ENCODE peak calls at places on chromosome 5, in six cellular contexts. One of them, this sample, is unnamed.

GRCh38 chr5:115419794-115420585 is 123.5 kb upstream of the CCDC112 start:
- DNase-seq in CD4-positive, alpha-beta memory T cell: no peak
- DNase-seq in cardiac muscle cell: no peak
- DNase-seq in heart right ventricle: no peak
- DNase-seq in pancreas: no peak
- DNase-seq in uterus: no peak
- DNase-seq in this sample: no peak

GRCh38 chr5:34735436-34736426 is 79.6 kb downstream of the RAI14 start:
- DNase-seq in CD4-positive, alpha-beta memory T cell: no peak
- DNase-seq in cardiac muscle cell: no peak
- DNase-seq in heart right ventricle: no peak
- DNase-seq in pancreas: no peak
- DNase-seq in uterus: no peak
- DNase-seq in this sample: no peak

GRCh38 chr5:74643160-74643562 is 2.6 kb upstream of the ENC1 start:
- DNase-seq in CD4-positive, alpha-beta memory T cell: no peak
- DNase-seq in cardiac muscle cell: no peak
- DNase-seq in heart right ventricle: peak; percentile 32
- DNase-seq in pancreas: no peak
- DNase-seq in uterus: no peak
- DNase-seq in this sample: no peak

GRCh38 chr5:172931001-172931536 is 28.2 kb upstream of the RPL26L1 start:
- DNase-seq in CD4-positive, alpha-beta memory T cell: no peak
- DNase-seq in cardiac muscle cell: no peak
- DNase-seq in heart right ventricle: no peak
- DNase-seq in pancreas: no peak
- DNase-seq in uterus: no peak
- DNase-seq in this sample: no peak

GRCh38 chr5:32264954-32265572 is 47.7 kb downstream of the MTMR12 start:
- DNase-seq in CD4-positive, alpha-beta memory T cell: no peak
- DNase-seq in cardiac muscle cell: no peak
- DNase-seq in heart right ventricle: no peak
- DNase-seq in pancreas: no peak
- DNase-seq in uterus: no peak
- DNase-seq in this sample: no peak

GRCh38 chr5:107771926-107772325 is 101.2 kb upstream of the EFNA5 start:
- DNase-seq in CD4-positive, alpha-beta memory T cell: no peak
- DNase-seq in cardiac muscle cell: no peak
- DNase-seq in heart right ventricle: no peak
- DNase-seq in pancreas: no peak
- DNase-seq in uterus: no peak
- DNase-seq in this sample: no peak

GRCh38 chr5:58318468-58318867 is 141.4 kb downstream of the PLK2 start:
- DNase-seq in CD4-positive, alpha-beta memory T cell: no peak
- DNase-seq in cardiac muscle cell: no peak
- DNase-seq in heart right ventricle: no peak
- DNase-seq in pancreas: no peak
- DNase-seq in uterus: no peak
- DNase-seq in this sample: no peak

GRCh38 chr5:72107874-72108199 is 562 bp downstream of the MAP1B start:
- DNase-seq in CD4-positive, alpha-beta memory T cell: no peak
- DNase-seq in cardiac muscle cell: peak; percentile 43
- DNase-seq in heart right ventricle: peak; percentile 14
- DNase-seq in pancreas: no peak
- DNase-seq in uterus: no peak
- DNase-seq in this sample: no peak

GRCh38 chr5:117788596-117788995 is 1199.8 kb downstream of the DTWD2 start:
- DNase-seq in CD4-positive, alpha-beta memory T cell: no peak
- DNase-seq in cardiac muscle cell: no peak
- DNase-seq in heart right ventricle: no peak
- DNase-seq in pancreas: no peak
- DNase-seq in uterus: no peak
- DNase-seq in this sample: no peak

GRCh38 chr5:57784106-57784505 is 301.5 kb upstream of the ACTBL2 start:
- DNase-seq in CD4-positive, alpha-beta memory T cell: no peak
- DNase-seq in cardiac muscle cell: no peak
- DNase-seq in heart right ventricle: no peak
- DNase-seq in pancreas: no peak
- DNase-seq in uterus: no peak
- DNase-seq in this sample: no peak

GRCh38 chr5:65832603-65833228 is 93.7 kb upstream of the ERBIN start:
- DNase-seq in CD4-positive, alpha-beta memory T cell: no peak
- DNase-seq in cardiac muscle cell: no peak
- DNase-seq in heart right ventricle: no peak
- DNase-seq in pancreas: no peak
- DNase-seq in uterus: no peak
- DNase-seq in this sample: no peak

GRCh38 chr5:177552839-177553455 is 1.4 kb downstream of the FAM193B start:
- DNase-seq in CD4-positive, alpha-beta memory T cell: no peak
- DNase-seq in cardiac muscle cell: no peak
- DNase-seq in heart right ventricle: no peak
- DNase-seq in pancreas: no peak
- DNase-seq in uterus: no peak
- DNase-seq in this sample: no peak

GRCh38 chr5:124210106-124210918 is 536.1 kb downstream of the ZNF608 start:
- DNase-seq in CD4-positive, alpha-beta memory T cell: no peak
- DNase-seq in cardiac muscle cell: no peak
- DNase-seq in heart right ventricle: no peak
- DNase-seq in pancreas: no peak
- DNase-seq in uterus: no peak
- DNase-seq in this sample: no peak

GRCh38 chr5:113394658-113395057 is 40.1 kb downstream of the TSSK1B start:
- DNase-seq in CD4-positive, alpha-beta memory T cell: no peak
- DNase-seq in cardiac muscle cell: no peak
- DNase-seq in heart right ventricle: no peak
- DNase-seq in pancreas: no peak
- DNase-seq in uterus: no peak
- DNase-seq in this sample: no peak

GRCh38 chr5:14672082-14672481 is 7.6 kb downstream of the OTULIN start:
- DNase-seq in CD4-positive, alpha-beta memory T cell: no peak
- DNase-seq in cardiac muscle cell: no peak
- DNase-seq in heart right ventricle: no peak
- DNase-seq in pancreas: no peak
- DNase-seq in uterus: no peak
- DNase-seq in this sample: no peak

GRCh38 chr5:14675309-14675708 is 10.8 kb downstream of the OTULIN start:
- DNase-seq in CD4-positive, alpha-beta memory T cell: no peak
- DNase-seq in cardiac muscle cell: no peak
- DNase-seq in heart right ventricle: no peak
- DNase-seq in pancreas: no peak
- DNase-seq in uterus: no peak
- DNase-seq in this sample: no peak

GRCh38 chr5:14671414-14671813 is 6.9 kb downstream of the OTULIN start:
- DNase-seq in CD4-positive, alpha-beta memory T cell: peak; percentile 21
- DNase-seq in cardiac muscle cell: no peak
- DNase-seq in heart right ventricle: no peak
- DNase-seq in pancreas: no peak
- DNase-seq in uterus: no peak
- DNase-seq in this sample: no peak

GRCh38 chr5:14673443-14673842 is 8.9 kb downstream of the OTULIN start:
- DNase-seq in CD4-positive, alpha-beta memory T cell: no peak
- DNase-seq in cardiac muscle cell: no peak
- DNase-seq in heart right ventricle: no peak
- DNase-seq in pancreas: no peak
- DNase-seq in uterus: no peak
- DNase-seq in this sample: no peak

GRCh38 chr5:14672508-14673394 is 8.2 kb downstream of the OTULIN start:
- DNase-seq in CD4-positive, alpha-beta memory T cell: no peak
- DNase-seq in cardiac muscle cell: no peak
- DNase-seq in heart right ventricle: no peak
- DNase-seq in pancreas: no peak
- DNase-seq in uterus: no peak
- DNase-seq in this sample: no peak
- H3K36me3 ChIP-seq in CD4-positive, alpha-beta memory T cell: no peaks in the 10 kb centered on the region
- H3K36me3 ChIP-seq in cardiac muscle cell: no peaks in the 10 kb centered on the region
- H3K36me3 ChIP-seq in heart right ventricle: no peaks in the 10 kb centered on the region
- H3K36me3 ChIP-seq in pancreas: no peaks in the 10 kb centered on the region
- H3K36me3 ChIP-seq in uterus: no peaks in the 10 kb centered on the region
- H3K36me3 ChIP-seq in this sample: no peaks in the 10 kb centered on the region

GRCh38 chr5:174721522-174722432 is 2.6 kb upstream of the MSX2 start:
- DNase-seq in CD4-positive, alpha-beta memory T cell: no peak
- DNase-seq in cardiac muscle cell: no peak
- DNase-seq in heart right ventricle: no peak
- DNase-seq in pancreas: no peak
- DNase-seq in uterus: no peak
- DNase-seq in this sample: no peak
- H3K4me1 ChIP-seq in CD4-positive, alpha-beta memory T cell: peaks cover 12% of the 10 kb centered on the region
- H3K4me1 ChIP-seq in cardiac muscle cell: peaks cover 60% of the 10 kb centered on the region
- H3K4me1 ChIP-seq in heart right ventricle: peaks cover 5% of the 10 kb centered on the region
- H3K4me1 ChIP-seq in pancreas: no peaks in the 10 kb centered on the region
- H3K4me1 ChIP-seq in uterus: no peaks in the 10 kb centered on the region
- H3K4me1 ChIP-seq in this sample: no peaks in the 10 kb centered on the region

GRCh38 chr5:78641060-78641474 is 7.5 kb downstream of the LHFPL2 start:
- DNase-seq in CD4-positive, alpha-beta memory T cell: no peak
- DNase-seq in cardiac muscle cell: no peak
- DNase-seq in heart right ventricle: no peak
- DNase-seq in pancreas: no peak
- DNase-seq in uterus: no peak
- DNase-seq in this sample: no peak

GRCh38 chr5:78638973-78639669 is 9.5 kb downstream of the LHFPL2 start:
- DNase-seq in CD4-positive, alpha-beta memory T cell: no peak
- DNase-seq in cardiac muscle cell: no peak
- DNase-seq in heart right ventricle: no peak
- DNase-seq in pancreas: no peak
- DNase-seq in uterus: no peak
- DNase-seq in this sample: no peak

GRCh38 chr5:78642701-78643100 is 5.9 kb downstream of the LHFPL2 start:
- DNase-seq in CD4-positive, alpha-beta memory T cell: no peak
- DNase-seq in cardiac muscle cell: no peak
- DNase-seq in heart right ventricle: no peak
- DNase-seq in pancreas: no peak
- DNase-seq in uterus: no peak
- DNase-seq in this sample: no peak

GRCh38 chr5:78639811-78640210 is 8.8 kb downstream of the LHFPL2 start:
- DNase-seq in CD4-positive, alpha-beta memory T cell: no peak
- DNase-seq in cardiac muscle cell: no peak
- DNase-seq in heart right ventricle: no peak
- DNase-seq in pancreas: no peak
- DNase-seq in uterus: no peak
- DNase-seq in this sample: no peak

GRCh38 chr5:78640622-78641021 is 8.0 kb downstream of the LHFPL2 start:
- DNase-seq in CD4-positive, alpha-beta memory T cell: no peak
- DNase-seq in cardiac muscle cell: no peak
- DNase-seq in heart right ventricle: no peak
- DNase-seq in pancreas: no peak
- DNase-seq in uterus: no peak
- DNase-seq in this sample: no peak
- H3K36me3 ChIP-seq in CD4-positive, alpha-beta memory T cell: no peaks in the 10 kb centered on the region
- H3K36me3 ChIP-seq in cardiac muscle cell: no peaks in the 10 kb centered on the region
- H3K36me3 ChIP-seq in heart right ventricle: no peaks in the 10 kb centered on the region
- H3K36me3 ChIP-seq in pancreas: no peaks in the 10 kb centered on the region
- H3K36me3 ChIP-seq in uterus: no peaks in the 10 kb centered on the region
- H3K36me3 ChIP-seq in this sample: no peaks in the 10 kb centered on the region

DNA sequence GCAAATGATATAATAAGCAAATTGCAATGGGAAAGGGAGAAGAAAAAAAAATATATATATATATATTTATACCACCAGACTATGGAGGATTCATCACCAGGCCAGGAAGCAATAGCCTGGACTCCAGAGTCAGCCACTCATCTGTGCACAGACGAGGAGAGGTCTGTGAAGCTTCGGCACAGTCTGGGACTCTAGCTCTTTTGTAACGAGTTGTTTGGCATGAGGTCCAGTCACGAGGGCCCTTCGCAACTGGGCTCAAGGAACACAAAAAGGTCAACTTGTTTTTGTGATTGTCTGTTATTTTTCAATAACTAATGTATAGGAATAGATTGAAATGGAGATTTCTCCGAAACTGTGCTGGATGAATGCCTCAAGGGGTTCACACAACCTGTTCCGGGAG is 14.7 kb upstream of the FGF1 start:
- DNase-seq in CD4-positive, alpha-beta memory T cell: no peak
- DNase-seq in cardiac muscle cell: no peak
- DNase-seq in heart right ventricle: no peak
- DNase-seq in pancreas: no peak
- DNase-seq in uterus: no peak
- DNase-seq in this sample: no peak
- H3K4me1 ChIP-seq in CD4-positive, alpha-beta memory T cell: no peaks in the 10 kb centered on the region
- H3K4me1 ChIP-seq in cardiac muscle cell: peaks cover 19% of the 10 kb centered on the region
- H3K4me1 ChIP-seq in heart right ventricle: peaks cover 38% of the 10 kb centered on the region
- H3K4me1 ChIP-seq in pancreas: peaks cover 8% of the 10 kb centered on the region
- H3K4me1 ChIP-seq in uterus: peaks cover 8% of the 10 kb centered on the region
- H3K4me1 ChIP-seq in this sample: no peaks in the 10 kb centered on the region